ENCODE peak calls at places on chromosomes 11 and 22, in four cellular contexts. M, G, A and O are unnamed samples.

GRCh38 chr22:37498289-37498909 is 12.2 kb upstream of the MFNG start:
- DNase-seq in M (no peak), G (no peak), A (no peak), O (peak; percentile 47)

GRCh38 chr11:2537896-2538855 is 93.4 kb downstream of the KCNQ1 start:
- DNase-seq in M (no peak), G (no peak), A (no peak), O (no peak)

GRCh38 chr11:40170076-40170475 is 1289.4 kb downstream of the LRRC4C start:
- DNase-seq in M (no peak), G (no peak), A (no peak), O (no peak)

GRCh38 chr11:65500262-65501004 is 1.6 kb downstream of the MALAT1 start:
- DNase-seq in M (peak; percentile 31), G (no peak), A (peak; percentile 54), O (peak; percentile 26)

GRCh38 chr11:102794382-102794781 is 3.6 kb downstream of the MMP1 start:
- DNase-seq in M (peak; percentile 40), G (no peak), A (peak; percentile 41), O (no peak)

GRCh38 chr11:46736615-46737014 is 17.6 kb downstream of the F2 start:
- DNase-seq in M (no peak), G (no peak), A (no peak), O (no peak)

GRCh38 chr11:81658722-81659121 is 1074.9 kb downstream of the FAM181B start:
- DNase-seq in M (no peak), G (no peak), A (peak; percentile 29), O (no peak)

GRCh38 chr22:25896592-25896991 is 154.6 kb downstream of the MYO18B start:
- DNase-seq in M (no peak), G (no peak), A (no peak), O (no peak)

GRCh38 chr22:30705710-30706651 is 11.3 kb downstream of the OSBP2 start:
- DNase-seq in M (peak; percentile 93), G (no peak), A (peak; percentile 84), O (no peak)

GRCh38 chr11:70077411-70078094 is 564 bp upstream of the ANO1 start:
- DNase-seq in M (no peak), G (no peak), A (no peak), O (no peak)

GRCh38 chr22:35592418-35592967 is 24.6 kb downstream of the MB start:
- DNase-seq in M (no peak), G (no peak), A (no peak), O (no peak)

GRCh38 chr11:36356201-36356600 is 60.1 kb downstream of the PRR5L start:
- DNase-seq in M (no peak), G (no peak), A (no peak), O (no peak)

GRCh38 chr11:132101861-132102260 is 731.4 kb downstream of the NTM start:
- DNase-seq in M (no peak), G (no peak), A (no peak), O (no peak)

GRCh38 chr22:50192056-50192824 is 6.5 kb downstream of the TRABD start:
- DNase-seq in M (peak; percentile 24), G (no peak), A (peak; percentile 33), O (no peak)

GRCh38 chr11:129190087-129190486 is 2.0 kb downstream of the ARHGAP32 start:
- DNase-seq in M (peak; percentile 30), G (no peak), A (peak; percentile 25), O (no peak)

GRCh38 chr11:17129003-17129402 is 51.5 kb upstream of the RPS13 start:
- DNase-seq in M (no peak), G (no peak), A (peak; percentile 74), O (no peak)

GRCh38 chr22:35538801-35539321 is 1.8 kb upstream of the RASD2 start:
- DNase-seq in M (no peak), G (no peak), A (no peak), O (peak; percentile 51)

GRCh38 chr11:2088746-2089535 is 50.2 kb downstream of the IGF2 start:
- DNase-seq in M (no peak), G (no peak), A (no peak), O (no peak)

GRCh38 chr11:35752115-35752514 is 89.5 kb downstream of the TRIM44 start:
- DNase-seq in M (no peak), G (no peak), A (no peak), O (no peak)

GRCh38 chr22:49752598-49753091 is 75.0 kb downstream of the BRD1 start:
- DNase-seq in M (no peak), G (no peak), A (no peak), O (no peak)

GRCh38 chr11:103326070-103326794 is 217.0 kb downstream of the DYNC2H1 start:
- DNase-seq in M (peak; percentile 60), G (no peak), A (peak; percentile 84), O (peak; percentile 50)

GRCh38 chr11:64919627-64920026 is 2.6 kb upstream of the ATG2A start:
- DNase-seq in M (no peak), G (no peak), A (no peak), O (no peak)

GRCh38 chr11:62337682-62338181 is 484 bp downstream of the ASRGL1 start:
- DNase-seq in M (no peak), G (no peak), A (no peak), O (peak; percentile 27)

GRCh38 chr11:66261578-66261977 is 6.9 kb upstream of the RAB1B start:
- DNase-seq in M (no peak), G (no peak), A (no peak), O (no peak)

GRCh38 chr11:124899376-124900145 is 1.9 kb upstream of the ROBO4 start:
- DNase-seq in M (no peak), G (no peak), A (peak; percentile 20), O (no peak)

GRCh38 chr11:35295751-35296150 is 123.6 kb downstream of the SLC1A2 start:
- DNase-seq in M (no peak), G (no peak), A (no peak), O (no peak)

GRCh38 chr11:78740175-78741161 is 165.8 kb upstream of the NARS2 start:
- DNase-seq in M (no peak), G (no peak), A (no peak), O (no peak)

GRCh38 chr22:48864748-48865147 is 962.9 kb downstream of the BRD1 start:
- DNase-seq in M (no peak), G (no peak), A (no peak), O (no peak)

GRCh38 chr11:133991101-133991500 is 34.3 kb upstream of the IGSF9B start:
- DNase-seq in M (no peak), G (no peak), A (no peak), O (no peak)

DNA sequence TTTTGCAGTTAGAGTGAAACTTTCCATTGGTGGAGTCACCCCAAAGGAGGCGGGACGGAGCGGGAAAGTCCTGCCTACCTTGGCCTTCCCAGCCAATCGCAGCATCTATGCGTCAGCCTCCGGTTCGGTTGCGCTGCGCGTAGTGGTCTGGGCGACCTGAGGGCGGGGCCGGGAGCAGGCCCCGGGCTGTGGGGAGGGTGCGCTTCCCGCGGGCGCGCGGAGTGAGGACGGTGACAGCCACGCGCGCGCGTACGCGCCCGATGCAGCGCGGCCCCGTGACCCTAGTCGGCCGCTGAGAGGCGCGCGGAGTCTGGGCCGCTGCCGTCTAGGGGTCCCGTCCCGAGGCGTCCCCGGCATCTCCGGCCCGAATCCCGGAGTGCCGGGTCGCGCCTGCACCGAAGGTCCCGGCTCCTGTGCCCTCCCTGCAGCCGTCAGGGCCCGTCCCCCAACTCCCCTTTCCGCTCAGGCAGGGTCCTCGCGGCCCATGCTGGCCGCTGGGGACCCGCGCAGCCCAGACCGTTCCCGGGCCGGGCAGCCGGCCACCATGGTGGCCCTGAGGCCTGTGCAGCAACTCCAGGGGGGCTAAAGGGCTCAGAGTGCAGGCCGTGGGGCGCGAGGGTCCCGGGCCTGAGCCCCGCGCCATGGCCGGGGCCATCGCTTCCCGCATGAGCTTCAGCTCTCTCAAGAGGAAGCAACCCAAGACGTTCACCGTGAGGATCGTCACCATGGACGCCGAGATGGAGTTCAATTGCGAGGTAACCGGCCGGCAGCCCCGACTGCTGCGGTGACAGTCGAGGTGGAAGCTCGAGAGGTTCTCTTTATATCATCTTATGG is at the start of gene NF2:
- DNase-seq in M (peak; percentile 99), G (peak; percentile 96), A (peak; percentile 99), O (peak; percentile 95)
- TF ChIP-seq CTCF in M (no peak), G (no peak), A (no peak), O (no peak)

GRCh38 chr11:14657841-14658240 is 14.2 kb downstream of the PDE3B start:
- DNase-seq in M (no peak), G (no peak), A (no peak), O (no peak)
- TF ChIP-seq CTCF in M (no peak), G (no peak), A (no peak), O (no peak)

DNA sequence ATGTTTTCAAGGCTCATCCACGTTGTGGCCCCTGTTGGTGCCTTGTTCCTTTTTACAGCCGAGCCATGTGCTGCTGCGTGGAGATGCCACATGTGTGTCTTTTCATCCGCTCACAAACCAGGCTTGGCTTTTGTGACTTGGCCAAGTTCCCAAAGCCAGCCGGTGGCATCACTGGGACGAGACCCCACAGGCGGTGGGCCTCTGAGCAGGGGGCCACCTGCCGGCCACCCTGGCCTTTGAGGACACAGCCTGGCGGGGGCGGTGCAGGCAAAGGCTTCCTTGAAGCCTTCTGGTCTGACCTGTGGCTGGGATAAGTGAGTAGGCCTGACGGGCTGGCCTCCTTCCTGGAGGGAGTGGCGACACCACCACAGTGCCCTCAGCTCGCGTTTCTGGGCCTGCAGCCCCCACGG is 10.6 kb downstream of the GRK2 start:
- DNase-seq in M (peak; percentile 68), G (no peak), A (peak; percentile 67), O (no peak)
- TF ChIP-seq CTCF in M (peak; percentile 28), G (no peak), A (peak; percentile 26), O (no peak)

GRCh38 chr11:68038718-68039525 is at the start of gene TCIRG1:
- DNase-seq in M (peak; percentile 82), G (peak; percentile 84), A (peak; percentile 80), O (peak; percentile 32)
- TF ChIP-seq CTCF in M (no peak), G (no peak), A (no peak), O (no peak)

DNA sequence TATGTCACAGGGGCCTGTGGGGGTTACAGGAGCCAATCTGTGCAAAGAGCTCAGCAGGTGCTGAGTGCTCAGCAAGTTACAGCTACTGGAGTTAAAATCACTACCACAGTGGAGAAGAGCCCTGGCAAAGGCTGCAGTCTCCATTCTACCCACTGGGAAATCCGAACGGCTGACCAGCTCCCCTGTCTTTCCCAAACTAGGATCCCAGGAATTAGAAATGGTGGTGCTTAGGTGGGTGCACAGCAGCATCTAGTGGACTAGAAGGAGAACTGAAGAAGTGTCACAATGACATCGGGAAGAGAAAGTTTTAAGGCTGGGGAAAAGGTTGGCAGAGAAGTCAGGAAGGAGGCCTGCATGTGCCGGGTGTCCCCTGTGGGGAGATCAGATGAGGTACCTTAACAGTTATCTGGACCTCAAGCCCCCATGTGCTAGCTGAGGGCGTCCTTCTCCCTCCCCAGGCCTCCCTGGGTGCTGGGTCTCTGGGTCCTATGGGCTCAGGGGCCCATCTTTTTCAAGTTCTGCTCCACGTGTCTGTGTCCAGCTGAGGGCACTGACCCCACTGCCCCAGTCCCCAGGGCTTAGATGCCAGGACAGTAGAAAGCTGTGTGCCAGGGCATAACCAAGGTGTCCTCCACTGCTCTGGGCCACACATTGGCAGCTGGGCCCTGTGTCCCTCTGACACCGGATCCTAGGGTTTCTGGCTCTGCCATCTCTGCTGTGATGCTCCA is 1.9 kb downstream of the PIWIL3 start:
- DNase-seq in M (peak; percentile 29), G (no peak), A (peak; percentile 39), O (no peak)
- TF ChIP-seq CTCF in M (peak; percentile 61), G (no peak), A (peak; percentile 52), O (peak; percentile 63)

DNA sequence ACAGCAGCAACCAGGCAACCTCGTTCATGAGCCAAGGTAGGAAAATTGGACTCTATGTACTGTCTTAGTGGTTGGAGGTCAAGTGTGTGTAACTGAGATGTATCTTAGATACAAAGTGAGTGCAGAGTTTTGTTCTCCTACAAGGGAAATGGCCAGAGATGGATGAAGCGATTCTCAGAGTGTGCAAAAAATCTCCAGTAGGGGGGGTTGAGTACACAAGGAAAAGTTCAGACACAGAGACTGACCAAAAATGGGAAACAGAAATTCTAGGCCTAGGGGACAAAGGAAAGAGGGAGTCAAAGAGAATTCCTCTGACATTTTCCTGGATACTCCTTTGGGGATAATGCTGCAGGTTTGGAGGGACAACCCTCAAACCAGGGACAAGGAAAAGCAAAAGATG is 38.2 kb upstream of the OR5AK2 start:
- DNase-seq in M (no peak), G (no peak), A (no peak), O (no peak)
- TF ChIP-seq CTCF in M (no peak), G (no peak), A (no peak), O (peak; percentile 21)